ENCODE peak calls at places on chromosomes 16 and 17, in four cellular contexts. G is CD8-positive, alpha-beta T cell; M is breast epithelium; P is hepatocyte. J is an unnamed sample. For H3K9me3, the result is how much of the 10 kb centered on the place peaks cover.

GRCh38 chr17:50501054-50501453 is 7.2 kb upstream of the MYCBPAP start:
- DNase-seq in G (no peak), P (no peak), M (no peak), J (no peak)

GRCh38 chr17:45708707-45709290 is 75.3 kb upstream of the CRHR1 start:
- DNase-seq in G (no peak), P (no peak), M (no peak), J (no peak)

GRCh38 chr16:77223184-77223583 is 24.0 kb downstream of the SYCE1L start:
- DNase-seq in P (no peak), M (no peak), G (no peak), J (no peak)

GRCh38 chr17:49913226-49914095 is 55.5 kb upstream of the DLX4 start:
- DNase-seq in M (no peak), P (no peak), G (no peak), J (no peak)

GRCh38 chr17:29038511-29039300 is 4.2 kb upstream of the PIPOX start:
- DNase-seq in G (no peak), M (no peak), P (no peak), J (no peak)

GRCh38 chr16:4407543-4408322 is 8.7 kb downstream of the CORO7 start:
- DNase-seq in M (no peak), G (no peak), P (no peak), J (no peak)

GRCh38 chr16:73480381-73480780 is 432.5 kb upstream of the ZFHX3 start:
- DNase-seq in M (no peak), G (no peak), P (no peak), J (no peak)

GRCh38 chr16:3317315-3317999 is 12.2 kb downstream of the ZNF75A start:
- DNase-seq in G (no peak), P (no peak), M (no peak), J (no peak)

GRCh38 chr17:16281351-16281750 is 64.3 kb downstream of the PIGL start:
- DNase-seq in G (no peak), P (no peak), M (no peak), J (no peak)

GRCh38 chr17:72699566-72699965 is 392.9 kb downstream of the SLC39A11 start:
- DNase-seq in G (no peak), M (no peak), P (no peak), J (no peak)

GRCh38 chr17:29018788-29019474 is 13.1 kb upstream of the SEZ6 start:
- DNase-seq in P (no peak), G (no peak), M (no peak), J (no peak)

GRCh38 chr16:66523861-66524354 is 26.0 kb downstream of the TK2 start:
- DNase-seq in G (peak), P (no peak), M (no peak), J (no peak)

GRCh38 chr17:49312722-49313121 is 49.3 kb downstream of the ZNF652 start:
- DNase-seq in G (no peak), P (no peak), M (no peak), J (no peak)

GRCh38 chr17:53470626-53471025 is 352.1 kb upstream of the KIF2B start:
- DNase-seq in M (no peak), P (no peak), G (no peak), J (no peak)

GRCh38 chr16:67199808-67200198 is 872 bp downstream of the ELMO3 start:
- DNase-seq in P (no peak), M (no peak), G (no peak), J (no peak)

GRCh38 chr17:16906670-16907069 is 65.2 kb downstream of the TNFRSF13B start:
- DNase-seq in M (no peak), G (no peak), P (no peak), J (no peak)

GRCh38 chr17:77286641-77287431 is 146.1 kb downstream of the SEC14L1 start:
- DNase-seq in G (no peak), P (peak), M (peak), J (no peak)

GRCh38 chr17:54727624-54728023 is 173.0 kb upstream of the TOM1L1 start:
- DNase-seq in G (no peak), P (no peak), M (no peak), J (no peak)

GRCh38 chr17:17067277-17067676 is 25.0 kb downstream of the MPRIP start:
- DNase-seq in G (no peak), P (no peak), M (no peak), J (no peak)

GRCh38 chr17:26792486-26792885 is 501.4 kb upstream of the WSB1 start:
- DNase-seq in P (no peak), M (no peak), G (no peak), J (no peak)
- H3K9me3 ChIP-seq in P (under half), M (half or more), G (under half), J (under half)

GRCh38 chr17:22300177-22300576 is 607.9 kb downstream of the KCNJ18 start:
- DNase-seq in M (no peak), G (no peak), P (no peak), J (no peak)
- H3K9me3 ChIP-seq in M (under half), G (under half), P (under half), J (under half)

GRCh38 chr16:63808730-63809129 is 1313.1 kb downstream of the CDH11 start:
- DNase-seq in G (no peak), M (no peak), P (no peak), J (no peak)
- H3K9me3 ChIP-seq in G (under half), M (under half), P (under half), J (under half)

GRCh38 chr17:64306850-64307463 is 43.9 kb upstream of the TEX2 start:
- DNase-seq in M (peak), G (peak), P (peak), J (peak)

GRCh38 chr17:64313577-64313976 is 50.5 kb upstream of the TEX2 start:
- DNase-seq in M (no peak), P (no peak), G (no peak), J (no peak)

GRCh38 chr17:64309021-64309420 is 46.0 kb upstream of the TEX2 start:
- DNase-seq in M (no peak), G (no peak), P (no peak), J (no peak)

GRCh38 chr17:64304512-64304911 is 41.5 kb upstream of the TEX2 start:
- DNase-seq in G (no peak), P (no peak), M (no peak), J (no peak)

DNA sequence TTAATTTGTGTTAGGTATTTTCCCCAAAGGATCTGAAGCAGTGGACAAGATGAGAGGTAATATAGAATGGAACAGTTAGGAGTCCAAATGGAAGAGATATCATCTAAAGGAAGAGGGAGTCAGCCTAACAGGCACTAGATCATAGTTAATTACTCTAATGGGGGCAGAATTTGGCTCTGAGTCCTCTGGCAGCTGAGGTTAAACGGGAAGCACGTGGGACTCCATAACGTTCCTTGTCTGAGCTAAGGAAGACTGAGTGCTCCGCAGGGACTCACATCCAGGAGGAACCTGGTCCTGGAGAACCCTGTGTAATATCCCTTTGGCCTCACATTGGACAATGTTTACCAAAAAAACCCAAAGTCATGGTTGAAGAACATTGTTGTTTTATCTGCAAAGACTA is 46.6 kb upstream of the TEX2 start:
- DNase-seq in P (no peak), M (no peak), G (no peak), J (no peak)
- H3K9me3 ChIP-seq in P (under half), M (under half), G (under half), J (under half)

GRCh38 chr16:35449663-35450062 is 1990.3 kb downstream of the TP53TG3F start:
- DNase-seq in M (no peak), G (no peak), P (no peak), J (no peak)

GRCh38 chr16:35450648-35451047 is 1991.2 kb downstream of the TP53TG3F start:
- DNase-seq in M (no peak), P (no peak), G (no peak), J (no peak)

GRCh38 chr16:35447010-35447558 is 1987.7 kb downstream of the TP53TG3F start:
- DNase-seq in P (no peak), G (no peak), M (no peak), J (no peak)

DNA sequence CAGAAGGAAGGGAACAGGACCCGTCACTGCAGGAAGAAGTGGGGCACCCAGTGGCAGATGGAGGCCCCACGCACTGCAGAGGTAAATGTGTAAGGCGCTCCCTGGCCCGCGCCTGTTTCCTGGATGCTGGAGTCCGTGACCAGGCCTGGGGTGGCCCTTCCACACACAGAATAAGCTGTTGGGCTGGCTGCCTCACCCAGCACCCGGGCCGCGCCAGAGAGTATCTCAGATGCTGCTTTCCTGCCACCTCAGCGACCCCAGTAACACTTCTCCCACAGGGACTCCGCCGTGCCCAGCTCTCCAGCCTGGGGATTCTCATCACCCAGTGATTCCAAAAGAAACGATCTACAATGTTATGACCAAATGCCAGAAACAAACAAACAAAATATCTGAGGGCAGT is 1993.1 kb downstream of the TP53TG3F start:
- DNase-seq in G (no peak), M (no peak), P (no peak), J (no peak)
- H3K9me3 ChIP-seq in G (under half), M (under half), P (under half), J (under half)

DNA sequence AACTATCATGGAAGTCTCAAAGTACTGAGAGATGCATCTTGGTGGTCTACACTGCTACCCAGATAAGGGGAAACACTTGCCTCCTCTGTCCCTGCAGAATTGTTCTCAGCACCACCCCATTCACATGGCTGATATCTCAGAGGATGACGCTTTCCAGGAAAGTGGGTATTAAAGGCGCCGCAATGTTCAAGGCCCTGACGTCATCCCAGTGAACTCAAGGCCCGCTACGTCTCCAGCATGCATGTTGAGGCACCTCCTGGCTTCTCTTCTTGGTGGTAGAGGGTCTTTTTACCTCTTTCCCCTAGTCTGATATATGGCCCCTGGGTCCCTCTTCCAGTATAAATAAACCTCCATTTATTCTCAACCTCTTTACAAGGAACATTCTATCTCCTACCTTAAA is 1.0 kb downstream of the OR1A1 start:
- DNase-seq in G (no peak), P (no peak), M (no peak), J (no peak)
- H3K9me3 ChIP-seq in G (under half), P (under half), M (under half), J (under half)

GRCh38 chr16:55892821-55893220 is 17.6 kb upstream of the CES5A start:
- DNase-seq in P (no peak), M (no peak), G (no peak), J (no peak)
- H3K9me3 ChIP-seq in P (under half), M (under half), G (under half), J (under half)